ENCODE peak calls at places on chromosomes 7 and 10, in seven cellular contexts. One of them, this sample, is unnamed.

GRCh38 chr7:115145512-115145911 is 223.6 kb downstream of the MDFIC start:
- DNase-seq in fibroblast of lung: peak
- DNase-seq in glutamatergic neuron: no peak
- DNase-seq in GM06990: peak
- DNase-seq in GM23338: no peak
- DNase-seq in Calu3: no peak
- DNase-seq in esophagus muscularis mucosa: no peak
- DNase-seq in this sample: no peak

GRCh38 chr7:25242678-25243077 is 14.4 kb upstream of the NPVF start:
- DNase-seq in fibroblast of lung: no peak
- DNase-seq in glutamatergic neuron: no peak
- DNase-seq in GM06990: no peak
- DNase-seq in GM23338: no peak
- DNase-seq in Calu3: no peak
- DNase-seq in esophagus muscularis mucosa: no peak
- DNase-seq in this sample: no peak

GRCh38 chr7:82268632-82269031 is 174.9 kb downstream of the CACNA2D1 start:
- DNase-seq in fibroblast of lung: peak
- DNase-seq in glutamatergic neuron: no peak
- DNase-seq in GM06990: no peak
- DNase-seq in GM23338: no peak
- DNase-seq in Calu3: no peak
- DNase-seq in esophagus muscularis mucosa: no peak
- DNase-seq in this sample: no peak

GRCh38 chr7:1407883-1408282 is 51.4 kb downstream of the MICALL2 start:
- DNase-seq in fibroblast of lung: no peak
- DNase-seq in glutamatergic neuron: no peak
- DNase-seq in GM06990: no peak
- DNase-seq in GM23338: no peak
- DNase-seq in Calu3: no peak
- DNase-seq in esophagus muscularis mucosa: no peak
- DNase-seq in this sample: no peak

GRCh38 chr10:12351447-12351846 is 2.1 kb downstream of the CAMK1D start:
- DNase-seq in fibroblast of lung: no peak
- DNase-seq in glutamatergic neuron: peak
- DNase-seq in GM06990: no peak
- DNase-seq in GM23338: no peak
- DNase-seq in Calu3: no peak
- DNase-seq in esophagus muscularis mucosa: no peak
- DNase-seq in this sample: no peak

GRCh38 chr7:107172318-107173032 is 3.7 kb downstream of the HBP1 start:
- DNase-seq in fibroblast of lung: no peak
- DNase-seq in glutamatergic neuron: no peak
- DNase-seq in GM06990: no peak
- DNase-seq in GM23338: no peak
- DNase-seq in Calu3: no peak
- DNase-seq in esophagus muscularis mucosa: no peak
- DNase-seq in this sample: no peak

GRCh38 chr10:22656056-22656455 is 58.3 kb downstream of the PIP4K2A start:
- DNase-seq in fibroblast of lung: no peak
- DNase-seq in glutamatergic neuron: no peak
- DNase-seq in GM06990: no peak
- DNase-seq in GM23338: no peak
- DNase-seq in Calu3: no peak
- DNase-seq in esophagus muscularis mucosa: no peak
- DNase-seq in this sample: no peak

GRCh38 chr7:16264436-16265183 is 156.7 kb downstream of the CRPPA start:
- DNase-seq in fibroblast of lung: peak
- DNase-seq in glutamatergic neuron: no peak
- DNase-seq in GM06990: no peak
- DNase-seq in GM23338: no peak
- DNase-seq in Calu3: no peak
- DNase-seq in esophagus muscularis mucosa: no peak
- DNase-seq in this sample: no peak

GRCh38 chr10:43041422-43042342 is 35.2 kb upstream of the RET start:
- DNase-seq in fibroblast of lung: no peak
- DNase-seq in glutamatergic neuron: no peak
- DNase-seq in GM06990: no peak
- DNase-seq in GM23338: no peak
- DNase-seq in Calu3: no peak
- DNase-seq in esophagus muscularis mucosa: peak
- DNase-seq in this sample: no peak

GRCh38 chr7:50196719-50197118 is 103.7 kb upstream of the ZPBP start:
- DNase-seq in fibroblast of lung: no peak
- DNase-seq in glutamatergic neuron: no peak
- DNase-seq in GM06990: no peak
- DNase-seq in GM23338: no peak
- DNase-seq in Calu3: no peak
- DNase-seq in esophagus muscularis mucosa: no peak
- DNase-seq in this sample: no peak

GRCh38 chr7:35729061-35729783 is 34.3 kb upstream of the HERPUD2 start:
- DNase-seq in fibroblast of lung: no peak
- DNase-seq in glutamatergic neuron: no peak
- DNase-seq in GM06990: peak
- DNase-seq in GM23338: no peak
- DNase-seq in Calu3: no peak
- DNase-seq in esophagus muscularis mucosa: no peak
- DNase-seq in this sample: no peak

GRCh38 chr10:104273291-104273690 is 4.3 kb downstream of the GSTO2 start:
- DNase-seq in fibroblast of lung: no peak
- DNase-seq in glutamatergic neuron: no peak
- DNase-seq in GM06990: no peak
- DNase-seq in GM23338: no peak
- DNase-seq in Calu3: no peak
- DNase-seq in esophagus muscularis mucosa: no peak
- DNase-seq in this sample: no peak

GRCh38 chr10:110802551-110803238 is 69.0 kb upstream of the PDCD4 start:
- DNase-seq in fibroblast of lung: peak
- DNase-seq in glutamatergic neuron: no peak
- DNase-seq in GM06990: peak
- DNase-seq in GM23338: no peak
- DNase-seq in Calu3: peak
- DNase-seq in esophagus muscularis mucosa: no peak
- DNase-seq in this sample: no peak

DNA sequence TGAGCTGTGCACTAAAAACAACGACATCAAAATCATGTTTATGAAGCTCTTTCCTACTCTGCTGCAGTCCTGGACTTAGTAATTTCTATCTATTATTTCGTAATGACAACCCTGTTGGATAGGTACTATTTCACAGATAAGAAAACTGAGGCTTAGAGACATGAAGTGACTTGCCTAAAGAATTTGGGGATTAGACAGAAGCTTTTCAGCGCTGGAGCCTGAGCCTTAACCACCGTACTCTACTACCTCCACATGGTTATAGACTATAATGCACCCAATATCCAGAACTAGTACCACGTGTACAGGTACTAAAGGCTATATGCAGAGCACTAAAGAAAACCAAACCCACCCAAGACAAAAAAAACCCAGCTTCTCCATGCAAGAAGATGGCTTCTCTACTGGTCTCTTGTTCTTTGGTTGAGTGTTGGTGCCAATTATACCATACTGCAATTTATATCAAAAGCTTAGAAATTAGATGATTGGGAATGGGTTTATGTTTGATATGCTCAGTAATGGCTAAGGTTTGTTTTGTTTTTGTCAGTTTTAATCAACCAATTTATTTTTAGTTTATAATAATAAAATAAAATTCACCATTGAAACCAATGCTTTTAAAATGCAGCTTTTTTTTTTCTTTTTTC is 6.5 kb upstream of the SNX10 start:
- DNase-seq in fibroblast of lung: no peak
- DNase-seq in glutamatergic neuron: no peak
- DNase-seq in GM06990: no peak
- DNase-seq in GM23338: peak
- DNase-seq in Calu3: peak
- DNase-seq in esophagus muscularis mucosa: no peak
- DNase-seq in this sample: no peak
- TF ChIP-seq CTCF in fibroblast of lung: no peak
- TF ChIP-seq CTCF in glutamatergic neuron: no peak
- TF ChIP-seq CTCF in GM06990: peak
- TF ChIP-seq CTCF in GM23338: peak
- TF ChIP-seq CTCF in Calu3: no peak
- TF ChIP-seq CTCF in esophagus muscularis mucosa: no peak
- TF ChIP-seq CTCF in this sample: no peak

GRCh38 chr7:142301299-142301698 is 43.4 kb upstream of the PRSS58 start:
- DNase-seq in fibroblast of lung: no peak
- DNase-seq in glutamatergic neuron: no peak
- DNase-seq in GM06990: no peak
- DNase-seq in GM23338: no peak
- DNase-seq in Calu3: no peak
- DNase-seq in esophagus muscularis mucosa: peak
- DNase-seq in this sample: no peak

GRCh38 chr7:142303650-142304049 is 45.8 kb upstream of the PRSS58 start:
- DNase-seq in fibroblast of lung: no peak
- DNase-seq in glutamatergic neuron: no peak
- DNase-seq in GM06990: no peak
- DNase-seq in GM23338: peak
- DNase-seq in Calu3: no peak
- DNase-seq in esophagus muscularis mucosa: peak
- DNase-seq in this sample: no peak

GRCh38 chr7:142300689-142301088 is 42.8 kb upstream of the PRSS58 start:
- DNase-seq in fibroblast of lung: no peak
- DNase-seq in glutamatergic neuron: peak
- DNase-seq in GM06990: no peak
- DNase-seq in GM23338: peak
- DNase-seq in Calu3: peak
- DNase-seq in esophagus muscularis mucosa: peak
- DNase-seq in this sample: no peak

GRCh38 chr7:142299226-142299625 is 41.4 kb upstream of the PRSS58 start:
- DNase-seq in fibroblast of lung: no peak
- DNase-seq in glutamatergic neuron: no peak
- DNase-seq in GM06990: no peak
- DNase-seq in GM23338: no peak
- DNase-seq in Calu3: no peak
- DNase-seq in esophagus muscularis mucosa: no peak
- DNase-seq in this sample: no peak

DNA sequence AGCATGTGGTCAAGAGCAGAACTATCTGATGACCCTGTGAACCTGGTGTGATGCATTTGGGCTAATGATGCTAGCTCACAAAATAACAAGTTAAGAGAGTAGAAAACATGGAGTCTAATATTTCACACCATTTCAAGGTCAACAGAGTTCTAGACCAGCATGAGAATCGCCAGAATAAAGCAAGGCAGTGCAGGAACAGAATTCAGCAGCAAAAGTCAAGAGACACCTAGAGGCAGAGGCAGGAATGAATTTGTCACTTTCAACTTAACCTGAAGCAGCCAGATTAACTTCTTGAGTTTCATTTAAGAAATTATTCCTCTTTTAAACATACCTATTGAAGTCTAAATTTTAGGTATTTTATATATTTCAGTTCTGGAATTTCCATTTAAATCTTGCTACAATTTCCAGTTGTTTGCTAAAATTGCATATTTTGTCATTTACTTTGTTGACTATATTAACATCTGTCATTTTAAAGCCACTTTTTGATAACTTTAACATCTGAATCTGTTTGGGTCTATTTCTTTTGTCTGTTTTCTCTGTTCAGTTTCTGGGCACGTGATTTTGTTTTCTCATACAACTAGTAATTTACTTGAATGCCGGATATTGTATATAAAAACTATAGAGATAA is 44.2 kb upstream of the PRSS58 start:
- DNase-seq in fibroblast of lung: no peak
- DNase-seq in glutamatergic neuron: no peak
- DNase-seq in GM06990: no peak
- DNase-seq in GM23338: peak
- DNase-seq in Calu3: peak
- DNase-seq in esophagus muscularis mucosa: peak
- DNase-seq in this sample: no peak
- TF ChIP-seq CTCF in fibroblast of lung: peak
- TF ChIP-seq CTCF in glutamatergic neuron: peak
- TF ChIP-seq CTCF in GM06990: peak
- TF ChIP-seq CTCF in GM23338: peak
- TF ChIP-seq CTCF in Calu3: peak
- TF ChIP-seq CTCF in esophagus muscularis mucosa: peak
- TF ChIP-seq CTCF in this sample: peak

GRCh38 chr10:96511044-96511945 is 2.4 kb downstream of the TLL2 start:
- DNase-seq in fibroblast of lung: peak
- DNase-seq in glutamatergic neuron: peak
- DNase-seq in GM06990: no peak
- DNase-seq in GM23338: peak
- DNase-seq in Calu3: peak
- DNase-seq in esophagus muscularis mucosa: peak
- DNase-seq in this sample: peak
- TF ChIP-seq CTCF in fibroblast of lung: peak
- TF ChIP-seq CTCF in glutamatergic neuron: peak
- TF ChIP-seq CTCF in GM06990: peak
- TF ChIP-seq CTCF in GM23338: peak
- TF ChIP-seq CTCF in Calu3: peak
- TF ChIP-seq CTCF in esophagus muscularis mucosa: peak
- TF ChIP-seq CTCF in this sample: peak

GRCh38 chr10:116689096-116689495 is 53.3 kb downstream of the HSPA12A start:
- DNase-seq in fibroblast of lung: no peak
- DNase-seq in glutamatergic neuron: no peak
- DNase-seq in GM06990: no peak
- DNase-seq in GM23338: no peak
- DNase-seq in Calu3: no peak
- DNase-seq in esophagus muscularis mucosa: no peak
- DNase-seq in this sample: no peak

GRCh38 chr10:116691544-116692126 is 50.7 kb downstream of the HSPA12A start:
- DNase-seq in fibroblast of lung: peak
- DNase-seq in glutamatergic neuron: no peak
- DNase-seq in GM06990: no peak
- DNase-seq in GM23338: no peak
- DNase-seq in Calu3: no peak
- DNase-seq in esophagus muscularis mucosa: no peak
- DNase-seq in this sample: no peak

GRCh38 chr10:116689744-116690143 is 52.6 kb downstream of the HSPA12A start:
- DNase-seq in fibroblast of lung: no peak
- DNase-seq in glutamatergic neuron: no peak
- DNase-seq in GM06990: no peak
- DNase-seq in GM23338: no peak
- DNase-seq in Calu3: no peak
- DNase-seq in esophagus muscularis mucosa: no peak
- DNase-seq in this sample: no peak

GRCh38 chr10:116691079-116691398 is 51.3 kb downstream of the HSPA12A start:
- DNase-seq in fibroblast of lung: no peak
- DNase-seq in glutamatergic neuron: no peak
- DNase-seq in GM06990: no peak
- DNase-seq in GM23338: peak
- DNase-seq in Calu3: no peak
- DNase-seq in esophagus muscularis mucosa: no peak
- DNase-seq in this sample: no peak

DNA sequence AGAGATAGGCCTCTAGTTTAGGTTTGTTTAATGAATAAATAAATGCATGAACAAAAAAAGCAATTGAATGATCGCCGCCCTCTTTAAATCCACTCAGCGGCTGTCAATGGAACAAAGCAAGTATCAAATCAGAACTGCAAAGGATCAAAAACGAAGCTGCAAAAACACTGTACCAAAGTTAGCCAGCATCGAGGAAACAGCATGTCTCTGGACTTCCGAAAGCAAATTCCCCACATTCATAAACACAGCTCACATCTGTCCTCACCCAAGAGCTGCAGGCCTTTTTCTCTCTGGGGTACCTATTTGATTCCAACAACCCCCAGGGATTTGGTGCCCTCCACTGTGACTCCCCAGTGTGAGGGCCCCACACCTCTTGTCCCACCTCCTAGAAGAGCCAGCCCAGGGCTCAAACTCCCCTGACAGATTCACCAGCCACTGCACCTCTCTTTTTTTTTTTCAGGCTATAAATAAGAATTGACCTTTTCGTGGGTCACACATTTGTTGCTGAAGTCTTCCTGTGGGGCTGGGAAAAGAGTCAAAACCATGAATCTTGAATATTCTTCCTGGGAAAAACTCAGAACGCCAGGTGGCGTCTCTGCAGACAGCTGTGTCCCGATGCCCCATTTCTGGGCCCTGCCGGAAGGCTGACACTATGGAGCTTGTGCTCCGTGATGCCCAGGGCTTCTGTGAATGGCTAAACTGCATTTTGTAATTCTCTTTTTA is 51.8 kb downstream of the HSPA12A start:
- DNase-seq in fibroblast of lung: peak
- DNase-seq in glutamatergic neuron: peak
- DNase-seq in GM06990: no peak
- DNase-seq in GM23338: peak
- DNase-seq in Calu3: no peak
- DNase-seq in esophagus muscularis mucosa: no peak
- DNase-seq in this sample: peak
- TF ChIP-seq CTCF in fibroblast of lung: peak
- TF ChIP-seq CTCF in glutamatergic neuron: peak
- TF ChIP-seq CTCF in GM06990: no peak
- TF ChIP-seq CTCF in GM23338: peak
- TF ChIP-seq CTCF in Calu3: no peak
- TF ChIP-seq CTCF in esophagus muscularis mucosa: peak
- TF ChIP-seq CTCF in this sample: peak